ENCODE peak calls at places on chromosomes 6 and 20, in six cellular contexts. One of them, this sample, is unnamed.

GRCh38 chr6:95545226-95545625 is 32.1 kb upstream of the MANEA start:
- DNase-seq in activated CD4-positive, CD25-positive, alpha-beta regulatory T cell: no peak
- DNase-seq in T-helper 2 cell: no peak
- DNase-seq in skeletal muscle cell: peak; percentile 57
- DNase-seq in NCI-H2081 treated with DMSO at 0.1 percent for 48 hours: no peak
- DNase-seq in GM13976: no peak
- DNase-seq in this sample: peak; percentile 37

GRCh38 chr6:138535728-138536454 is 36.6 kb upstream of the NHSL1 start:
- DNase-seq in activated CD4-positive, CD25-positive, alpha-beta regulatory T cell: no peak
- DNase-seq in T-helper 2 cell: no peak
- DNase-seq in skeletal muscle cell: no peak
- DNase-seq in NCI-H2081 treated with DMSO at 0.1 percent for 48 hours: no peak
- DNase-seq in GM13976: no peak
- DNase-seq in this sample: no peak

GRCh38 chr20:46937827-46938226 is 43.2 kb downstream of the EYA2 start:
- DNase-seq in activated CD4-positive, CD25-positive, alpha-beta regulatory T cell: no peak
- DNase-seq in T-helper 2 cell: no peak
- DNase-seq in skeletal muscle cell: no peak
- DNase-seq in NCI-H2081 treated with DMSO at 0.1 percent for 48 hours: no peak
- DNase-seq in GM13976: no peak
- DNase-seq in this sample: no peak

GRCh38 chr20:59645761-59646171 is 41.4 kb downstream of the PHACTR3 start:
- DNase-seq in activated CD4-positive, CD25-positive, alpha-beta regulatory T cell: no peak
- DNase-seq in T-helper 2 cell: no peak
- DNase-seq in skeletal muscle cell: no peak
- DNase-seq in NCI-H2081 treated with DMSO at 0.1 percent for 48 hours: no peak
- DNase-seq in GM13976: no peak
- DNase-seq in this sample: no peak

GRCh38 chr20:54290636-54291035 is 82.7 kb downstream of the PFDN4 start:
- DNase-seq in activated CD4-positive, CD25-positive, alpha-beta regulatory T cell: no peak
- DNase-seq in T-helper 2 cell: no peak
- DNase-seq in skeletal muscle cell: no peak
- DNase-seq in NCI-H2081 treated with DMSO at 0.1 percent for 48 hours: no peak
- DNase-seq in GM13976: no peak
- DNase-seq in this sample: no peak

GRCh38 chr6:36780517-36781210 is 58.6 kb downstream of the CPNE5 start:
- DNase-seq in activated CD4-positive, CD25-positive, alpha-beta regulatory T cell: no peak
- DNase-seq in T-helper 2 cell: no peak
- DNase-seq in skeletal muscle cell: no peak
- DNase-seq in NCI-H2081 treated with DMSO at 0.1 percent for 48 hours: no peak
- DNase-seq in GM13976: no peak
- DNase-seq in this sample: no peak

GRCh38 chr6:163773646-163774045 is 359.1 kb downstream of the QKI start:
- DNase-seq in activated CD4-positive, CD25-positive, alpha-beta regulatory T cell: no peak
- DNase-seq in T-helper 2 cell: no peak
- DNase-seq in skeletal muscle cell: no peak
- DNase-seq in NCI-H2081 treated with DMSO at 0.1 percent for 48 hours: no peak
- DNase-seq in GM13976: no peak
- DNase-seq in this sample: no peak

GRCh38 chr20:19683168-19683567 is 74.9 kb upstream of the RIN2 start:
- DNase-seq in activated CD4-positive, CD25-positive, alpha-beta regulatory T cell: no peak
- DNase-seq in T-helper 2 cell: no peak
- DNase-seq in skeletal muscle cell: no peak
- DNase-seq in NCI-H2081 treated with DMSO at 0.1 percent for 48 hours: no peak
- DNase-seq in GM13976: no peak
- DNase-seq in this sample: no peak

GRCh38 chr6:24446670-24447069 is 42.7 kb downstream of the GPLD1 start:
- DNase-seq in activated CD4-positive, CD25-positive, alpha-beta regulatory T cell: no peak
- DNase-seq in T-helper 2 cell: no peak
- DNase-seq in skeletal muscle cell: no peak
- DNase-seq in NCI-H2081 treated with DMSO at 0.1 percent for 48 hours: no peak
- DNase-seq in GM13976: no peak
- DNase-seq in this sample: no peak

GRCh38 chr6:33834401-33835392 is 30.9 kb upstream of the MLN start:
- DNase-seq in activated CD4-positive, CD25-positive, alpha-beta regulatory T cell: no peak
- DNase-seq in T-helper 2 cell: no peak
- DNase-seq in skeletal muscle cell: no peak
- DNase-seq in NCI-H2081 treated with DMSO at 0.1 percent for 48 hours: no peak
- DNase-seq in GM13976: no peak
- DNase-seq in this sample: no peak

GRCh38 chr20:34268145-34268544 is 26.9 kb downstream of the ASIP start:
- DNase-seq in activated CD4-positive, CD25-positive, alpha-beta regulatory T cell: no peak
- DNase-seq in T-helper 2 cell: no peak
- DNase-seq in skeletal muscle cell: no peak
- DNase-seq in NCI-H2081 treated with DMSO at 0.1 percent for 48 hours: no peak
- DNase-seq in GM13976: no peak
- DNase-seq in this sample: no peak

GRCh38 chr6:56688521-56688920 is 45.8 kb upstream of the DST start:
- DNase-seq in activated CD4-positive, CD25-positive, alpha-beta regulatory T cell: no peak
- DNase-seq in T-helper 2 cell: no peak
- DNase-seq in skeletal muscle cell: no peak
- DNase-seq in NCI-H2081 treated with DMSO at 0.1 percent for 48 hours: no peak
- DNase-seq in GM13976: no peak
- DNase-seq in this sample: no peak

GRCh38 chr20:50992336-50992732 is 30.6 kb downstream of the KCNG1 start:
- DNase-seq in activated CD4-positive, CD25-positive, alpha-beta regulatory T cell: no peak
- DNase-seq in T-helper 2 cell: no peak
- DNase-seq in skeletal muscle cell: no peak
- DNase-seq in NCI-H2081 treated with DMSO at 0.1 percent for 48 hours: no peak
- DNase-seq in GM13976: no peak
- DNase-seq in this sample: no peak

GRCh38 chr6:5287205-5287965 is 26.1 kb downstream of the FARS2 start:
- DNase-seq in activated CD4-positive, CD25-positive, alpha-beta regulatory T cell: no peak
- DNase-seq in T-helper 2 cell: no peak
- DNase-seq in skeletal muscle cell: peak; percentile 46
- DNase-seq in NCI-H2081 treated with DMSO at 0.1 percent for 48 hours: no peak
- DNase-seq in GM13976: no peak
- DNase-seq in this sample: peak; percentile 18

GRCh38 chr6:168196385-168196860 is 117.4 kb upstream of the FRMD1 start:
- DNase-seq in activated CD4-positive, CD25-positive, alpha-beta regulatory T cell: no peak
- DNase-seq in T-helper 2 cell: no peak
- DNase-seq in skeletal muscle cell: no peak
- DNase-seq in NCI-H2081 treated with DMSO at 0.1 percent for 48 hours: peak; percentile 53
- DNase-seq in GM13976: no peak
- DNase-seq in this sample: no peak

GRCh38 chr20:39939241-39939865 is 749.7 kb downstream of the MAFB start:
- DNase-seq in activated CD4-positive, CD25-positive, alpha-beta regulatory T cell: no peak
- DNase-seq in T-helper 2 cell: no peak
- DNase-seq in skeletal muscle cell: no peak
- DNase-seq in NCI-H2081 treated with DMSO at 0.1 percent for 48 hours: no peak
- DNase-seq in GM13976: no peak
- DNase-seq in this sample: no peak

GRCh38 chr20:20322912-20323311 is 45.0 kb upstream of the INSM1 start:
- DNase-seq in activated CD4-positive, CD25-positive, alpha-beta regulatory T cell: no peak
- DNase-seq in T-helper 2 cell: no peak
- DNase-seq in skeletal muscle cell: no peak
- DNase-seq in NCI-H2081 treated with DMSO at 0.1 percent for 48 hours: no peak
- DNase-seq in GM13976: no peak
- DNase-seq in this sample: no peak

GRCh38 chr6:95119927-95120326 is 457.4 kb upstream of the MANEA start:
- DNase-seq in activated CD4-positive, CD25-positive, alpha-beta regulatory T cell: no peak
- DNase-seq in T-helper 2 cell: no peak
- DNase-seq in skeletal muscle cell: no peak
- DNase-seq in NCI-H2081 treated with DMSO at 0.1 percent for 48 hours: no peak
- DNase-seq in GM13976: no peak
- DNase-seq in this sample: no peak

GRCh38 chr6:135270676-135271536 is 89.8 kb downstream of the MYB start:
- DNase-seq in activated CD4-positive, CD25-positive, alpha-beta regulatory T cell: no peak
- DNase-seq in T-helper 2 cell: no peak
- DNase-seq in skeletal muscle cell: no peak
- DNase-seq in NCI-H2081 treated with DMSO at 0.1 percent for 48 hours: no peak
- DNase-seq in GM13976: no peak
- DNase-seq in this sample: no peak

GRCh38 chr6:28816909-28817807 is 106.6 kb downstream of the TRIM27 start:
- DNase-seq in activated CD4-positive, CD25-positive, alpha-beta regulatory T cell: no peak
- DNase-seq in T-helper 2 cell: no peak
- DNase-seq in skeletal muscle cell: no peak
- DNase-seq in NCI-H2081 treated with DMSO at 0.1 percent for 48 hours: no peak
- DNase-seq in GM13976: peak; percentile 37
- DNase-seq in this sample: no peak

GRCh38 chr6:3825851-3826581 is 23.2 kb upstream of the FAM50B start:
- DNase-seq in activated CD4-positive, CD25-positive, alpha-beta regulatory T cell: no peak
- DNase-seq in T-helper 2 cell: no peak
- DNase-seq in skeletal muscle cell: peak; percentile 98
- DNase-seq in NCI-H2081 treated with DMSO at 0.1 percent for 48 hours: no peak
- DNase-seq in GM13976: no peak
- DNase-seq in this sample: peak; percentile 74

GRCh38 chr6:135351635-135352034 is 145.9 kb downstream of the AHI1 start:
- DNase-seq in activated CD4-positive, CD25-positive, alpha-beta regulatory T cell: no peak
- DNase-seq in T-helper 2 cell: no peak
- DNase-seq in skeletal muscle cell: no peak
- DNase-seq in NCI-H2081 treated with DMSO at 0.1 percent for 48 hours: no peak
- DNase-seq in GM13976: no peak
- DNase-seq in this sample: no peak

GRCh38 chr6:84556541-84557335 is 207.7 kb downstream of the TBX18 start:
- DNase-seq in activated CD4-positive, CD25-positive, alpha-beta regulatory T cell: no peak
- DNase-seq in T-helper 2 cell: no peak
- DNase-seq in skeletal muscle cell: no peak
- DNase-seq in NCI-H2081 treated with DMSO at 0.1 percent for 48 hours: no peak
- DNase-seq in GM13976: no peak
- DNase-seq in this sample: no peak

GRCh38 chr6:79385893-79386292 is 151.3 kb downstream of the LCA5 start:
- DNase-seq in activated CD4-positive, CD25-positive, alpha-beta regulatory T cell: no peak
- DNase-seq in T-helper 2 cell: no peak
- DNase-seq in skeletal muscle cell: no peak
- DNase-seq in NCI-H2081 treated with DMSO at 0.1 percent for 48 hours: no peak
- DNase-seq in GM13976: no peak
- DNase-seq in this sample: no peak

GRCh38 chr20:58839474-58839874 is 11.2 kb downstream of the GNAS-AS1 start:
- DNase-seq in activated CD4-positive, CD25-positive, alpha-beta regulatory T cell: no peak
- DNase-seq in T-helper 2 cell: peak; percentile 45
- DNase-seq in skeletal muscle cell: no peak
- DNase-seq in NCI-H2081 treated with DMSO at 0.1 percent for 48 hours: no peak
- DNase-seq in GM13976: no peak
- DNase-seq in this sample: no peak

GRCh38 chr20:59039233-59039632 is 3.4 kb downstream of the PRELID3B start:
- DNase-seq in activated CD4-positive, CD25-positive, alpha-beta regulatory T cell: no peak
- DNase-seq in T-helper 2 cell: peak; percentile 52
- DNase-seq in skeletal muscle cell: no peak
- DNase-seq in NCI-H2081 treated with DMSO at 0.1 percent for 48 hours: no peak
- DNase-seq in GM13976: no peak
- DNase-seq in this sample: no peak

GRCh38 chr20:25580711-25581110 is 4.6 kb downstream of the NINL start:
- DNase-seq in activated CD4-positive, CD25-positive, alpha-beta regulatory T cell: no peak
- DNase-seq in T-helper 2 cell: no peak
- DNase-seq in skeletal muscle cell: no peak
- DNase-seq in NCI-H2081 treated with DMSO at 0.1 percent for 48 hours: no peak
- DNase-seq in GM13976: no peak
- DNase-seq in this sample: no peak

GRCh38 chr20:32458837-32459220 is 100.7 kb downstream of the ASXL1 start:
- DNase-seq in activated CD4-positive, CD25-positive, alpha-beta regulatory T cell: no peak
- DNase-seq in T-helper 2 cell: no peak
- DNase-seq in skeletal muscle cell: no peak
- DNase-seq in NCI-H2081 treated with DMSO at 0.1 percent for 48 hours: no peak
- DNase-seq in GM13976: no peak
- DNase-seq in this sample: no peak

GRCh38 chr20:14062786-14063185 is 67.5 kb downstream of the MACROD2 start:
- DNase-seq in activated CD4-positive, CD25-positive, alpha-beta regulatory T cell: no peak
- DNase-seq in T-helper 2 cell: no peak
- DNase-seq in skeletal muscle cell: peak; percentile 15
- DNase-seq in NCI-H2081 treated with DMSO at 0.1 percent for 48 hours: no peak
- DNase-seq in GM13976: no peak
- DNase-seq in this sample: no peak

GRCh38 chr6:35297541-35298481 is at the start of gene DEF6:
- DNase-seq in activated CD4-positive, CD25-positive, alpha-beta regulatory T cell: peak; percentile 69
- DNase-seq in T-helper 2 cell: peak; percentile 95
- DNase-seq in skeletal muscle cell: peak; percentile 66
- DNase-seq in NCI-H2081 treated with DMSO at 0.1 percent for 48 hours: peak; percentile 46
- DNase-seq in GM13976: peak; percentile 95
- DNase-seq in this sample: peak; percentile 54

GRCh38 chr20:4942336-4942735 is 59.0 kb downstream of the SLC23A2 start:
- DNase-seq in activated CD4-positive, CD25-positive, alpha-beta regulatory T cell: no peak
- DNase-seq in T-helper 2 cell: no peak
- DNase-seq in skeletal muscle cell: peak; percentile 24
- DNase-seq in NCI-H2081 treated with DMSO at 0.1 percent for 48 hours: no peak
- DNase-seq in GM13976: no peak
- DNase-seq in this sample: no peak

GRCh38 chr6:40328376-40328987 is 258.7 kb downstream of the LRFN2 start:
- DNase-seq in activated CD4-positive, CD25-positive, alpha-beta regulatory T cell: no peak
- DNase-seq in T-helper 2 cell: peak; percentile 34
- DNase-seq in skeletal muscle cell: no peak
- DNase-seq in NCI-H2081 treated with DMSO at 0.1 percent for 48 hours: peak; percentile 17
- DNase-seq in GM13976: no peak
- DNase-seq in this sample: no peak

GRCh38 chr6:138258991-138259390 is 40.7 kb upstream of the PBOV1 start:
- DNase-seq in activated CD4-positive, CD25-positive, alpha-beta regulatory T cell: no peak
- DNase-seq in T-helper 2 cell: no peak
- DNase-seq in skeletal muscle cell: no peak
- DNase-seq in NCI-H2081 treated with DMSO at 0.1 percent for 48 hours: no peak
- DNase-seq in GM13976: no peak
- DNase-seq in this sample: no peak